ENCODE peak calls at places on chromosome 18, in five cellular contexts. One of them, this sample, is unnamed.

GRCh38 chr18:66210875-66211274 is 393.0 kb downstream of the CDH19 start:
- DNase-seq in central memory CD4-positive, alpha-beta T cell: no peak
- DNase-seq in Calu3: no peak
- DNase-seq in transverse colon: no peak
- DNase-seq in tibial nerve: no peak
- DNase-seq in this sample: no peak

GRCh38 chr18:48473816-48474215 is 64.6 kb upstream of the ZBTB7C start:
- DNase-seq in tibial nerve: no peak
- DNase-seq in central memory CD4-positive, alpha-beta T cell: no peak
- DNase-seq in Calu3: no peak
- DNase-seq in transverse colon: no peak
- DNase-seq in this sample: no peak

GRCh38 chr18:1659190-1659589 is 754.5 kb downstream of the ADCYAP1 start:
- DNase-seq in central memory CD4-positive, alpha-beta T cell: no peak
- DNase-seq in transverse colon: no peak
- DNase-seq in tibial nerve: no peak
- DNase-seq in Calu3: no peak
- DNase-seq in this sample: no peak

GRCh38 chr18:59057969-59058368 is 81.7 kb upstream of the SEC11C start:
- DNase-seq in Calu3: no peak
- DNase-seq in central memory CD4-positive, alpha-beta T cell: no peak
- DNase-seq in tibial nerve: no peak
- DNase-seq in transverse colon: no peak
- DNase-seq in this sample: no peak

GRCh38 chr18:13266208-13267100 is 47.9 kb downstream of the LDLRAD4 start:
- DNase-seq in transverse colon: no peak
- DNase-seq in tibial nerve: no peak
- DNase-seq in Calu3: no peak
- DNase-seq in central memory CD4-positive, alpha-beta T cell: peak
- DNase-seq in this sample: no peak

GRCh38 chr18:8705280-8705940 is at the start of gene MTCL1:
- DNase-seq in central memory CD4-positive, alpha-beta T cell: no peak
- DNase-seq in transverse colon: no peak
- DNase-seq in tibial nerve: no peak
- DNase-seq in Calu3: peak
- DNase-seq in this sample: peak

GRCh38 chr18:22307528-22307927 is 110.2 kb downstream of the CTAGE1 start:
- DNase-seq in central memory CD4-positive, alpha-beta T cell: no peak
- DNase-seq in transverse colon: no peak
- DNase-seq in tibial nerve: no peak
- DNase-seq in Calu3: no peak
- DNase-seq in this sample: no peak

GRCh38 chr18:79975043-79975442 is 10.6 kb downstream of the HSBP1L1 start:
- DNase-seq in tibial nerve: no peak
- DNase-seq in transverse colon: no peak
- DNase-seq in Calu3: no peak
- DNase-seq in central memory CD4-positive, alpha-beta T cell: no peak
- DNase-seq in this sample: no peak

GRCh38 chr18:67425724-67426123 is 90.8 kb downstream of the DSEL start:
- DNase-seq in Calu3: peak
- DNase-seq in transverse colon: no peak
- DNase-seq in central memory CD4-positive, alpha-beta T cell: no peak
- DNase-seq in tibial nerve: no peak
- DNase-seq in this sample: no peak

GRCh38 chr18:6328624-6329016 is 86.1 kb downstream of the L3MBTL4 start:
- DNase-seq in central memory CD4-positive, alpha-beta T cell: no peak
- DNase-seq in Calu3: no peak
- DNase-seq in transverse colon: no peak
- DNase-seq in tibial nerve: no peak
- DNase-seq in this sample: no peak

GRCh38 chr18:31723998-31724711 is 36.5 kb downstream of the SLC25A52 start:
- DNase-seq in tibial nerve: no peak
- DNase-seq in Calu3: peak
- DNase-seq in central memory CD4-positive, alpha-beta T cell: no peak
- DNase-seq in transverse colon: peak
- DNase-seq in this sample: peak

GRCh38 chr18:45275367-45276113 is 339.7 kb upstream of the SLC14A2 start:
- DNase-seq in Calu3: peak
- DNase-seq in transverse colon: no peak
- DNase-seq in central memory CD4-positive, alpha-beta T cell: no peak
- DNase-seq in tibial nerve: no peak
- DNase-seq in this sample: no peak

GRCh38 chr18:79375441-79375840 is 20.3 kb upstream of the NFATC1 start:
- DNase-seq in central memory CD4-positive, alpha-beta T cell: no peak
- DNase-seq in transverse colon: no peak
- DNase-seq in tibial nerve: no peak
- DNase-seq in Calu3: no peak
- DNase-seq in this sample: no peak

GRCh38 chr18:46497129-46497528 is 159.9 kb downstream of the LOXHD1 start:
- DNase-seq in Calu3: peak
- DNase-seq in tibial nerve: no peak
- DNase-seq in transverse colon: no peak
- DNase-seq in central memory CD4-positive, alpha-beta T cell: no peak
- DNase-seq in this sample: peak

GRCh38 chr18:55252053-55252675 is 292.9 kb upstream of the CCDC68 start:
- DNase-seq in transverse colon: no peak
- DNase-seq in tibial nerve: no peak
- DNase-seq in Calu3: no peak
- DNase-seq in central memory CD4-positive, alpha-beta T cell: no peak
- DNase-seq in this sample: no peak

GRCh38 chr18:65788373-65788772 is 37.6 kb downstream of the CDH7 start:
- DNase-seq in tibial nerve: no peak
- DNase-seq in Calu3: peak
- DNase-seq in transverse colon: no peak
- DNase-seq in central memory CD4-positive, alpha-beta T cell: no peak
- DNase-seq in this sample: peak

GRCh38 chr18:13273800-13274199 is 55.2 kb downstream of the LDLRAD4 start:
- DNase-seq in Calu3: no peak
- DNase-seq in central memory CD4-positive, alpha-beta T cell: peak
- DNase-seq in tibial nerve: no peak
- DNase-seq in transverse colon: no peak
- DNase-seq in this sample: no peak

GRCh38 chr18:31432316-31432715 is 15.2 kb upstream of the DSG3 start:
- DNase-seq in transverse colon: no peak
- DNase-seq in central memory CD4-positive, alpha-beta T cell: no peak
- DNase-seq in tibial nerve: no peak
- DNase-seq in Calu3: no peak
- DNase-seq in this sample: no peak

GRCh38 chr18:72427721-72428120 is 116.4 kb downstream of the CBLN2 start:
- DNase-seq in central memory CD4-positive, alpha-beta T cell: no peak
- DNase-seq in transverse colon: no peak
- DNase-seq in tibial nerve: no peak
- DNase-seq in Calu3: no peak
- DNase-seq in this sample: no peak

GRCh38 chr18:77249583-77250500 is at the start of gene GALR1:
- DNase-seq in central memory CD4-positive, alpha-beta T cell: no peak
- DNase-seq in Calu3: no peak
- DNase-seq in transverse colon: no peak
- DNase-seq in tibial nerve: no peak
- DNase-seq in this sample: no peak

GRCh38 chr18:48607049-48607984 is 68.5 kb downstream of the CTIF start:
- DNase-seq in transverse colon: no peak
- DNase-seq in Calu3: no peak
- DNase-seq in central memory CD4-positive, alpha-beta T cell: no peak
- DNase-seq in tibial nerve: no peak
- DNase-seq in this sample: no peak

GRCh38 chr18:48222118-48222517 is 187.1 kb downstream of the ZBTB7C start:
- DNase-seq in central memory CD4-positive, alpha-beta T cell: peak
- DNase-seq in Calu3: peak
- DNase-seq in transverse colon: peak
- DNase-seq in tibial nerve: no peak
- DNase-seq in this sample: no peak

GRCh38 chr18:37575646-37576045 is 10.0 kb upstream of the CELF4 start:
- DNase-seq in tibial nerve: no peak
- DNase-seq in central memory CD4-positive, alpha-beta T cell: no peak
- DNase-seq in Calu3: no peak
- DNase-seq in transverse colon: no peak
- DNase-seq in this sample: no peak

GRCh38 chr18:56982756-56983155 is 164.1 kb upstream of the BOD1L2 start:
- DNase-seq in tibial nerve: no peak
- DNase-seq in Calu3: no peak
- DNase-seq in central memory CD4-positive, alpha-beta T cell: no peak
- DNase-seq in transverse colon: no peak
- DNase-seq in this sample: no peak

GRCh38 chr18:8045160-8045885 is 478.2 kb downstream of the PTPRM start:
- DNase-seq in transverse colon: no peak
- DNase-seq in tibial nerve: no peak
- DNase-seq in Calu3: no peak
- DNase-seq in central memory CD4-positive, alpha-beta T cell: no peak
- DNase-seq in this sample: no peak

GRCh38 chr18:2974731-2975130 is 38.2 kb downstream of the LPIN2 start:
- DNase-seq in transverse colon: no peak
- DNase-seq in tibial nerve: no peak
- DNase-seq in Calu3: no peak
- DNase-seq in central memory CD4-positive, alpha-beta T cell: no peak
- DNase-seq in this sample: no peak

GRCh38 chr18:40168026-40168425 is 1787.0 kb upstream of the PIK3C3 start:
- DNase-seq in central memory CD4-positive, alpha-beta T cell: no peak
- DNase-seq in Calu3: no peak
- DNase-seq in tibial nerve: no peak
- DNase-seq in transverse colon: no peak
- DNase-seq in this sample: no peak

GRCh38 chr18:69215151-69215550 is 185.5 kb upstream of the DOK6 start:
- DNase-seq in tibial nerve: no peak
- DNase-seq in Calu3: no peak
- DNase-seq in central memory CD4-positive, alpha-beta T cell: no peak
- DNase-seq in transverse colon: no peak
- DNase-seq in this sample: no peak

GRCh38 chr18:48018806-48019295 is 88.4 kb upstream of the SMAD2 start:
- DNase-seq in central memory CD4-positive, alpha-beta T cell: no peak
- DNase-seq in tibial nerve: no peak
- DNase-seq in Calu3: no peak
- DNase-seq in transverse colon: no peak
- DNase-seq in this sample: no peak

GRCh38 chr18:23283933-23284430 is 148.7 kb downstream of the CABLES1 start:
- DNase-seq in Calu3: peak
- DNase-seq in tibial nerve: no peak
- DNase-seq in transverse colon: no peak
- DNase-seq in central memory CD4-positive, alpha-beta T cell: no peak
- DNase-seq in this sample: no peak

GRCh38 chr18:79502785-79503184 is 107.1 kb downstream of the NFATC1 start:
- DNase-seq in transverse colon: no peak
- DNase-seq in Calu3: no peak
- DNase-seq in central memory CD4-positive, alpha-beta T cell: no peak
- DNase-seq in tibial nerve: no peak
- DNase-seq in this sample: no peak

GRCh38 chr18:59041819-59042476 is 97.7 kb upstream of the SEC11C start:
- DNase-seq in Calu3: no peak
- DNase-seq in transverse colon: no peak
- DNase-seq in tibial nerve: no peak
- DNase-seq in central memory CD4-positive, alpha-beta T cell: no peak
- DNase-seq in this sample: no peak

GRCh38 chr18:47772374-47773248 is 157.8 kb downstream of the SMAD2 start:
- DNase-seq in tibial nerve: no peak
- DNase-seq in central memory CD4-positive, alpha-beta T cell: peak
- DNase-seq in Calu3: peak
- DNase-seq in transverse colon: peak
- DNase-seq in this sample: peak

GRCh38 chr18:70284976-70285610 is 3.8 kb upstream of the SOCS6 start:
- DNase-seq in tibial nerve: no peak
- DNase-seq in Calu3: no peak
- DNase-seq in transverse colon: no peak
- DNase-seq in central memory CD4-positive, alpha-beta T cell: no peak
- DNase-seq in this sample: no peak

GRCh38 chr18:76909418-76909817 is 87.1 kb downstream of the ZNF236 start:
- DNase-seq in tibial nerve: no peak
- DNase-seq in transverse colon: no peak
- DNase-seq in Calu3: no peak
- DNase-seq in central memory CD4-positive, alpha-beta T cell: no peak
- DNase-seq in this sample: no peak

GRCh38 chr18:51123046-51123395 is 74.5 kb downstream of the MEX3C start:
- DNase-seq in tibial nerve: no peak
- DNase-seq in Calu3: no peak
- DNase-seq in central memory CD4-positive, alpha-beta T cell: no peak
- DNase-seq in transverse colon: no peak
- DNase-seq in this sample: no peak

GRCh38 chr18:12008181-12008767 is 27.0 kb downstream of the IMPA2 start:
- DNase-seq in Calu3: no peak
- DNase-seq in central memory CD4-positive, alpha-beta T cell: no peak
- DNase-seq in transverse colon: peak
- DNase-seq in tibial nerve: no peak
- DNase-seq in this sample: peak

GRCh38 chr18:48060346-48060745 is 129.9 kb upstream of the SMAD2 start:
- DNase-seq in transverse colon: no peak
- DNase-seq in Calu3: no peak
- DNase-seq in central memory CD4-positive, alpha-beta T cell: no peak
- DNase-seq in tibial nerve: no peak
- DNase-seq in this sample: no peak

GRCh38 chr18:3345885-3346284 is 84.0 kb downstream of the MYL12B start:
- DNase-seq in central memory CD4-positive, alpha-beta T cell: no peak
- DNase-seq in Calu3: no peak
- DNase-seq in transverse colon: no peak
- DNase-seq in tibial nerve: no peak
- DNase-seq in this sample: no peak

This sample was measured in HuH-7.